ENCODE peak calls at places on chromosomes 16 and 17, in nine cellular contexts. One of them, this sample, is unnamed.

GRCh38 chr16:17921357-17921978 is 415.1 kb downstream of the NPIPA8 start:
- DNase-seq in A549: peak; percentile 14
- DNase-seq in CD8-positive, alpha-beta memory T cell: peak; percentile 20
- DNase-seq in thoracic aorta: no peak
- DNase-seq in effector memory CD4-positive, alpha-beta T cell: peak; percentile 38
- DNase-seq in uterus: no peak
- DNase-seq in lower lobe of right lung: peak; percentile 47
- DNase-seq in tibial artery: no peak
- DNase-seq in CD4-positive, CD25-positive, alpha-beta regulatory T cell: peak; percentile 18
- DNase-seq in this sample: peak; percentile 13

GRCh38 chr17:31249742-31250141 is 47.3 kb downstream of the OMG start:
- DNase-seq in A549: no peak
- DNase-seq in CD8-positive, alpha-beta memory T cell: no peak
- DNase-seq in thoracic aorta: no peak
- DNase-seq in effector memory CD4-positive, alpha-beta T cell: no peak
- DNase-seq in uterus: no peak
- DNase-seq in lower lobe of right lung: no peak
- DNase-seq in tibial artery: no peak
- DNase-seq in CD4-positive, CD25-positive, alpha-beta regulatory T cell: no peak
- DNase-seq in this sample: no peak

GRCh38 chr17:31327534-31328526 is 6.4 kb upstream of the EVI2A start:
- DNase-seq in A549: peak; percentile 35
- DNase-seq in CD8-positive, alpha-beta memory T cell: no peak
- DNase-seq in thoracic aorta: no peak
- DNase-seq in effector memory CD4-positive, alpha-beta T cell: no peak
- DNase-seq in uterus: no peak
- DNase-seq in lower lobe of right lung: no peak
- DNase-seq in tibial artery: no peak
- DNase-seq in CD4-positive, CD25-positive, alpha-beta regulatory T cell: no peak
- DNase-seq in this sample: no peak

GRCh38 chr17:30429155-30429554 is 48.1 kb upstream of the GOSR1 start:
- DNase-seq in A549: no peak
- DNase-seq in CD8-positive, alpha-beta memory T cell: no peak
- DNase-seq in thoracic aorta: no peak
- DNase-seq in effector memory CD4-positive, alpha-beta T cell: no peak
- DNase-seq in uterus: no peak
- DNase-seq in lower lobe of right lung: no peak
- DNase-seq in tibial artery: no peak
- DNase-seq in CD4-positive, CD25-positive, alpha-beta regulatory T cell: no peak
- DNase-seq in this sample: no peak

GRCh38 chr16:87188104-87188503 is 129.1 kb downstream of the C16orf95 start:
- DNase-seq in A549: no peak
- DNase-seq in CD8-positive, alpha-beta memory T cell: no peak
- DNase-seq in thoracic aorta: no peak
- DNase-seq in effector memory CD4-positive, alpha-beta T cell: no peak
- DNase-seq in uterus: no peak
- DNase-seq in lower lobe of right lung: no peak
- DNase-seq in tibial artery: no peak
- DNase-seq in CD4-positive, CD25-positive, alpha-beta regulatory T cell: no peak
- DNase-seq in this sample: no peak

GRCh38 chr17:48294989-48295892 is 134.8 kb downstream of the SKAP1 start:
- DNase-seq in A549: peak; percentile 35
- DNase-seq in CD8-positive, alpha-beta memory T cell: no peak
- DNase-seq in thoracic aorta: no peak
- DNase-seq in effector memory CD4-positive, alpha-beta T cell: no peak
- DNase-seq in uterus: no peak
- DNase-seq in lower lobe of right lung: no peak
- DNase-seq in tibial artery: no peak
- DNase-seq in CD4-positive, CD25-positive, alpha-beta regulatory T cell: peak; percentile 12
- DNase-seq in this sample: no peak

GRCh38 chr16:69108069-69108904 is 2.8 kb downstream of the HAS3 start:
- DNase-seq in A549: peak; percentile 32
- DNase-seq in CD8-positive, alpha-beta memory T cell: no peak
- DNase-seq in thoracic aorta: no peak
- DNase-seq in effector memory CD4-positive, alpha-beta T cell: no peak
- DNase-seq in uterus: no peak
- DNase-seq in lower lobe of right lung: no peak
- DNase-seq in tibial artery: no peak
- DNase-seq in CD4-positive, CD25-positive, alpha-beta regulatory T cell: no peak
- DNase-seq in this sample: no peak

GRCh38 chr17:29124135-29124930 is 55.9 kb downstream of the MYO18A start:
- DNase-seq in A549: peak; percentile 82
- DNase-seq in CD8-positive, alpha-beta memory T cell: no peak
- DNase-seq in thoracic aorta: no peak
- DNase-seq in effector memory CD4-positive, alpha-beta T cell: no peak
- DNase-seq in uterus: peak; percentile 49
- DNase-seq in lower lobe of right lung: no peak
- DNase-seq in tibial artery: no peak
- DNase-seq in CD4-positive, CD25-positive, alpha-beta regulatory T cell: peak; percentile 45
- DNase-seq in this sample: peak; percentile 77

GRCh38 chr17:64736804-64737492 is 74.8 kb upstream of the SMURF2 start:
- DNase-seq in A549: peak; percentile 83
- DNase-seq in CD8-positive, alpha-beta memory T cell: peak; percentile 10
- DNase-seq in thoracic aorta: no peak
- DNase-seq in effector memory CD4-positive, alpha-beta T cell: peak; percentile 9
- DNase-seq in uterus: no peak
- DNase-seq in lower lobe of right lung: no peak
- DNase-seq in tibial artery: no peak
- DNase-seq in CD4-positive, CD25-positive, alpha-beta regulatory T cell: peak; percentile 35
- DNase-seq in this sample: no peak

GRCh38 chr17:72422505-72423285 is 301.9 kb downstream of the SOX9 start:
- DNase-seq in A549: peak; percentile 97
- DNase-seq in CD8-positive, alpha-beta memory T cell: no peak
- DNase-seq in thoracic aorta: no peak
- DNase-seq in effector memory CD4-positive, alpha-beta T cell: no peak
- DNase-seq in uterus: no peak
- DNase-seq in lower lobe of right lung: no peak
- DNase-seq in tibial artery: peak; percentile 61
- DNase-seq in CD4-positive, CD25-positive, alpha-beta regulatory T cell: peak; percentile 6
- DNase-seq in this sample: no peak

GRCh38 chr16:9340402-9341095 is 249.1 kb downstream of the HAPSTR1 start:
- DNase-seq in A549: no peak
- DNase-seq in CD8-positive, alpha-beta memory T cell: no peak
- DNase-seq in thoracic aorta: no peak
- DNase-seq in effector memory CD4-positive, alpha-beta T cell: no peak
- DNase-seq in uterus: no peak
- DNase-seq in lower lobe of right lung: no peak
- DNase-seq in tibial artery: no peak
- DNase-seq in CD4-positive, CD25-positive, alpha-beta regulatory T cell: no peak
- DNase-seq in this sample: no peak

GRCh38 chr16:75919664-75920063 is 193.4 kb upstream of the CPHXL start:
- DNase-seq in A549: no peak
- DNase-seq in CD8-positive, alpha-beta memory T cell: no peak
- DNase-seq in thoracic aorta: no peak
- DNase-seq in effector memory CD4-positive, alpha-beta T cell: no peak
- DNase-seq in uterus: no peak
- DNase-seq in lower lobe of right lung: no peak
- DNase-seq in tibial artery: no peak
- DNase-seq in CD4-positive, CD25-positive, alpha-beta regulatory T cell: no peak
- DNase-seq in this sample: no peak

GRCh38 chr17:31673076-31673475 is 186.0 kb downstream of the COPRS start:
- DNase-seq in A549: no peak
- DNase-seq in CD8-positive, alpha-beta memory T cell: no peak
- DNase-seq in thoracic aorta: no peak
- DNase-seq in effector memory CD4-positive, alpha-beta T cell: no peak
- DNase-seq in uterus: no peak
- DNase-seq in lower lobe of right lung: no peak
- DNase-seq in tibial artery: no peak
- DNase-seq in CD4-positive, CD25-positive, alpha-beta regulatory T cell: no peak
- DNase-seq in this sample: no peak

GRCh38 chr16:23016372-23016771 is 132.9 kb downstream of the USP31 start:
- DNase-seq in A549: no peak
- DNase-seq in CD8-positive, alpha-beta memory T cell: no peak
- DNase-seq in thoracic aorta: no peak
- DNase-seq in effector memory CD4-positive, alpha-beta T cell: no peak
- DNase-seq in uterus: no peak
- DNase-seq in lower lobe of right lung: no peak
- DNase-seq in tibial artery: no peak
- DNase-seq in CD4-positive, CD25-positive, alpha-beta regulatory T cell: no peak
- DNase-seq in this sample: no peak

DNA sequence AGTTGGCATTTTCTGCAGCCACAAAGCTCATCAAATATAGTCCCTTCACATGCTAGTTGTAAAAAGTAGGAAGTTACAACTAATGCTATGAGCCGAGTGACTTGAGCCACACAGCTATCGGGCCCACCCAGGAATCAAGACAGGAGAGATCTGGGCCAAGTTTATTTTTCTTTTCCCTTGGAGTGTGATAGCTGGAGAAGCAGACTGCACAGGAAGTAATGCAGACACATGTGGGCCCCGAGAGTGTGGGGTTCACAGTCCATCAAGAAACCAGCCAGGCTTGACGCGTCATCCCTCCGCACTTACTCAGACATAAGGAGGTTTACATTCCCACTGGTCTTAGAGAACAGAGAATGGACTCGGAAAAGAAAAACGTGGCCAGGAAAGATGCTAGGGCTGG is 403.1 kb upstream of the CDH11 start:
- DNase-seq in A549: no peak
- DNase-seq in CD8-positive, alpha-beta memory T cell: no peak
- DNase-seq in thoracic aorta: no peak
- DNase-seq in effector memory CD4-positive, alpha-beta T cell: no peak
- DNase-seq in uterus: no peak
- DNase-seq in lower lobe of right lung: no peak
- DNase-seq in tibial artery: no peak
- DNase-seq in CD4-positive, CD25-positive, alpha-beta regulatory T cell: no peak
- DNase-seq in this sample: no peak
- H3K27ac ChIP-seq in A549: no peak overlapping the region
- H3K27ac ChIP-seq in CD8-positive, alpha-beta memory T cell: no peak overlapping the region
- H3K27ac ChIP-seq in thoracic aorta: no peak overlapping the region
- H3K27ac ChIP-seq in effector memory CD4-positive, alpha-beta T cell: no peak overlapping the region
- H3K27ac ChIP-seq in uterus: no peak overlapping the region
- H3K27ac ChIP-seq in lower lobe of right lung: no peak overlapping the region
- H3K27ac ChIP-seq in tibial artery: no peak overlapping the region
- H3K27ac ChIP-seq in CD4-positive, CD25-positive, alpha-beta regulatory T cell: no peak overlapping the region
- H3K27ac ChIP-seq in this sample: no peak overlapping the region

GRCh38 chr16:55655709-55656694 is at the start of gene SLC6A2:
- DNase-seq in A549: peak; percentile 39
- DNase-seq in CD8-positive, alpha-beta memory T cell: no peak
- DNase-seq in thoracic aorta: no peak
- DNase-seq in effector memory CD4-positive, alpha-beta T cell: no peak
- DNase-seq in uterus: no peak
- DNase-seq in lower lobe of right lung: no peak
- DNase-seq in tibial artery: no peak
- DNase-seq in CD4-positive, CD25-positive, alpha-beta regulatory T cell: no peak
- DNase-seq in this sample: no peak
- H3K4me3 ChIP-seq in A549: no peak within 1 kb of the TSS
- H3K4me3 ChIP-seq in CD8-positive, alpha-beta memory T cell: no peak within 1 kb of the TSS
- H3K4me3 ChIP-seq in thoracic aorta: peak within 1 kb of the TSS; percentile 35
- H3K4me3 ChIP-seq in effector memory CD4-positive, alpha-beta T cell: no peak within 1 kb of the TSS
- H3K4me3 ChIP-seq in uterus: no peak within 1 kb of the TSS
- H3K4me3 ChIP-seq in lower lobe of right lung: peak within 1 kb of the TSS; percentile 27
- H3K4me3 ChIP-seq in tibial artery: no peak within 1 kb of the TSS
- H3K4me3 ChIP-seq in CD4-positive, CD25-positive, alpha-beta regulatory T cell: no peak within 1 kb of the TSS
- H3K4me3 ChIP-seq in this sample: no peak within 1 kb of the TSS

GRCh38 chr17:56160395-56160889 is 7.2 kb downstream of the ANKFN1 start:
- DNase-seq in A549: no peak
- DNase-seq in CD8-positive, alpha-beta memory T cell: no peak
- DNase-seq in thoracic aorta: no peak
- DNase-seq in effector memory CD4-positive, alpha-beta T cell: no peak
- DNase-seq in uterus: no peak
- DNase-seq in lower lobe of right lung: no peak
- DNase-seq in tibial artery: no peak
- DNase-seq in CD4-positive, CD25-positive, alpha-beta regulatory T cell: no peak
- DNase-seq in this sample: no peak
- H3K27ac ChIP-seq in A549: no peak overlapping the region
- H3K27ac ChIP-seq in CD8-positive, alpha-beta memory T cell: no peak overlapping the region
- H3K27ac ChIP-seq in thoracic aorta: no peak overlapping the region
- H3K27ac ChIP-seq in effector memory CD4-positive, alpha-beta T cell: no peak overlapping the region
- H3K27ac ChIP-seq in uterus: no peak overlapping the region
- H3K27ac ChIP-seq in lower lobe of right lung: no peak overlapping the region
- H3K27ac ChIP-seq in tibial artery: no peak overlapping the region
- H3K27ac ChIP-seq in CD4-positive, CD25-positive, alpha-beta regulatory T cell: no peak overlapping the region
- H3K27ac ChIP-seq in this sample: no peak overlapping the region

GRCh38 chr16:27407158-27407557 is 5.2 kb downstream of the IL21R start:
- DNase-seq in A549: no peak
- DNase-seq in CD8-positive, alpha-beta memory T cell: no peak
- DNase-seq in thoracic aorta: no peak
- DNase-seq in effector memory CD4-positive, alpha-beta T cell: no peak
- DNase-seq in uterus: no peak
- DNase-seq in lower lobe of right lung: no peak
- DNase-seq in tibial artery: no peak
- DNase-seq in CD4-positive, CD25-positive, alpha-beta regulatory T cell: peak; percentile 40
- DNase-seq in this sample: no peak

GRCh38 chr16:27406729-27407128 is 4.8 kb downstream of the IL21R start:
- DNase-seq in A549: no peak
- DNase-seq in CD8-positive, alpha-beta memory T cell: no peak
- DNase-seq in thoracic aorta: no peak
- DNase-seq in effector memory CD4-positive, alpha-beta T cell: no peak
- DNase-seq in uterus: no peak
- DNase-seq in lower lobe of right lung: no peak
- DNase-seq in tibial artery: no peak
- DNase-seq in CD4-positive, CD25-positive, alpha-beta regulatory T cell: no peak
- DNase-seq in this sample: no peak

GRCh38 chr16:27403601-27403992 is 1.6 kb downstream of the IL21R start:
- DNase-seq in A549: no peak
- DNase-seq in CD8-positive, alpha-beta memory T cell: no peak
- DNase-seq in thoracic aorta: no peak
- DNase-seq in effector memory CD4-positive, alpha-beta T cell: no peak
- DNase-seq in uterus: no peak
- DNase-seq in lower lobe of right lung: no peak
- DNase-seq in tibial artery: no peak
- DNase-seq in CD4-positive, CD25-positive, alpha-beta regulatory T cell: no peak
- DNase-seq in this sample: no peak

GRCh38 chr16:27404163-27404823 is 2.3 kb downstream of the IL21R start:
- DNase-seq in A549: no peak
- DNase-seq in CD8-positive, alpha-beta memory T cell: no peak
- DNase-seq in thoracic aorta: no peak
- DNase-seq in effector memory CD4-positive, alpha-beta T cell: no peak
- DNase-seq in uterus: no peak
- DNase-seq in lower lobe of right lung: no peak
- DNase-seq in tibial artery: no peak
- DNase-seq in CD4-positive, CD25-positive, alpha-beta regulatory T cell: no peak
- DNase-seq in this sample: peak; percentile 28

DNA sequence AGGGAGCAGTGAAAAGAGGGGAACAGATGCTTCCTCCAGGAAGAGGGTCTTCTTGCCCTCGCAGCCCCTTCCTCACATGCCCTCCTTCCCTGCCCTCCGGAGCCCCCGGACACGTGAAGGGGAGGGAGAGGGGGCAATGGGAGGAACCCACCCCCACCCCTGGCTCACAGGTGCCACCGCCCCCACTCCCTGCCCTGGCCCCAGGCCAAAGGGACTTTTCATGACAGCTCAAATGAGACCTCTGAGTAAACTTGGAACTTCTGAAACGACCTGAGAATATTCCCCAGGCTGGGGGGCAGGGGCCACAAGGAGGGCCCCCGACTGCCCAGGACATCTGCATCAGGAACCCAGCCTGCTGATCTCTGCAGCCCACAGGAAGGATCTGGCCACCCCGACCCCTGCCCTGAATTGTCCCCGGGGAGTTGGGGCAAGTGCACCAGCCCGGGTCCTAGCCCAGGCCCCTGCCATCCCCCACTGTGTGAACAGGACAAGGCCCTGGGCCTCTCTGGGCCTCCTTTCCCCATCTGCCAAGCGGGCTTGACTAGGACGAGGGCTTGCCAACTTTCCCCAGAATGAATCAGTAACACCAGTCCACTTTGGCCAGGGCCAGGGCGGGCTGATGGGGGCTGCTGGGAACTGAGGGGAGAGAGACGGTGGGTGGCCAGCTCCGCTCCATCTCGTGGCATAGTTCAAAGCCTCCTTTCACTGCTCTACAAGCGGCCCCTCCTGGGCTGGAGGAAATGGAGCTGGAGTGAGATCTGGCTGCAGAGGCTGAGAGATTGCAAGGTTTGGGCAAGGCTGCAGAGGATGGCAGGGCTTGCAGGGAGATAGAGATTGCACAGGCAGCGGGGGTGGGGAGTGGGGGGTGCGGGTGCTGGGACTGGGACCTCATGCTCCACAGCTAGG is 3.8 kb downstream of the IL21R start:
- DNase-seq in A549: no peak
- DNase-seq in CD8-positive, alpha-beta memory T cell: no peak
- DNase-seq in thoracic aorta: no peak
- DNase-seq in effector memory CD4-positive, alpha-beta T cell: no peak
- DNase-seq in uterus: no peak
- DNase-seq in lower lobe of right lung: no peak
- DNase-seq in tibial artery: no peak
- DNase-seq in CD4-positive, CD25-positive, alpha-beta regulatory T cell: no peak
- DNase-seq in this sample: no peak
- H3K4me3 ChIP-seq in A549: no peak overlapping the region
- H3K4me3 ChIP-seq in CD8-positive, alpha-beta memory T cell: peak overlapping the region; percentile 37
- H3K4me3 ChIP-seq in thoracic aorta: no peak overlapping the region
- H3K4me3 ChIP-seq in effector memory CD4-positive, alpha-beta T cell: peak overlapping the region; percentile 36
- H3K4me3 ChIP-seq in uterus: no peak overlapping the region
- H3K4me3 ChIP-seq in lower lobe of right lung: no peak overlapping the region
- H3K4me3 ChIP-seq in tibial artery: no peak overlapping the region
- H3K4me3 ChIP-seq in CD4-positive, CD25-positive, alpha-beta regulatory T cell: peak overlapping the region; percentile 94
- H3K4me3 ChIP-seq in this sample: no peak overlapping the region